ENCODE peak calls at places on chromosomes 3 and 15, in ten cellular contexts. F is A549; C is CD8-positive, alpha-beta T cell; A is Caco-2; P is tibial artery; S is Peyer's patch; I is IMR-90; V is psoas muscle; D is breast epithelium; Q is SK-N-SH. U is an unnamed sample. For H3K4me1, the result is how much of the 10 kb centered on the place peaks cover.

GRCh38 chr3:196604548-196604947 is 34.9 kb upstream of the NRROS start:
- DNase-seq in A (no peak), F (no peak), V (no peak), Q (no peak), I (no peak), D (no peak), P (no peak), S (peak), C (peak), U (no peak)

GRCh38 chr3:44584646-44585501 is at the start of gene ZNF660:
- DNase-seq in S (peak), C (peak), A (no peak), D (no peak), P (peak), V (peak), Q (peak), F (no peak), I (peak), U (peak)

GRCh38 chr3:35184775-35185174 is 454.6 kb upstream of the ARPP21 start:
- DNase-seq in S (no peak), C (no peak), F (peak), I (no peak), P (no peak), D (no peak), A (no peak), V (no peak), Q (no peak), U (no peak)

GRCh38 chr3:10344944-10345575 is 24.1 kb upstream of the SEC13 start:
- DNase-seq in F (no peak), V (peak), P (no peak), D (no peak), I (no peak), C (no peak), S (no peak), A (no peak), Q (no peak), U (no peak)

GRCh38 chr15:79065744-79066376 is 24.7 kb downstream of the RASGRF1 start:
- DNase-seq in Q (no peak), V (no peak), S (no peak), C (no peak), I (no peak), F (no peak), D (no peak), A (no peak), P (no peak), U (no peak)

GRCh38 chr3:8280161-8280560 is 221.5 kb upstream of the LMCD1 start:
- DNase-seq in Q (no peak), S (no peak), C (no peak), F (no peak), P (no peak), I (no peak), D (no peak), V (no peak), A (no peak), U (no peak)

GRCh38 chr3:29758108-29759020 is 477.5 kb downstream of the RBMS3 start:
- DNase-seq in P (no peak), D (no peak), F (no peak), V (no peak), A (no peak), S (no peak), I (peak), Q (no peak), C (no peak), U (no peak)

GRCh38 chr15:77630956-77631789 is 1.5 kb downstream of the LINGO1 start:
- DNase-seq in I (no peak), C (no peak), D (no peak), P (no peak), Q (peak), V (no peak), F (peak), A (no peak), S (no peak), U (no peak)

GRCh38 chr3:5304789-5305680 is 117.5 kb downstream of the EDEM1 start:
- DNase-seq in I (peak), Q (peak), C (no peak), F (peak), P (no peak), A (peak), S (peak), D (no peak), V (no peak), U (no peak)

GRCh38 chr15:69595009-69595825 is 142.6 kb downstream of the RPLP1 start:
- DNase-seq in V (peak), D (no peak), F (peak), S (peak), C (no peak), P (peak), Q (no peak), A (peak), I (no peak), U (peak)

GRCh38 chr15:24054547-24055245 is 367.6 kb upstream of the NDN start:
- DNase-seq in S (no peak), P (no peak), V (no peak), C (no peak), I (no peak), D (no peak), A (no peak), Q (no peak), F (no peak), U (no peak)

GRCh38 chr3:146581877-146582508 is 23.2 kb downstream of the PLSCR5 start:
- DNase-seq in I (peak), S (no peak), V (no peak), P (no peak), A (peak), Q (no peak), D (no peak), F (peak), C (no peak), U (no peak)

GRCh38 chr3:196603683-196604082 is 35.2 kb downstream of the FBXO45 start:
- DNase-seq in V (no peak), P (no peak), C (no peak), S (no peak), D (no peak), Q (no peak), A (no peak), F (no peak), I (no peak), U (no peak)

GRCh38 chr3:19348929-19349564 is 200.7 kb downstream of the KCNH8 start:
- DNase-seq in I (peak), P (no peak), A (no peak), C (no peak), D (no peak), Q (peak), F (peak), S (peak), V (no peak), U (no peak)

GRCh38 chr3:19347701-19348100 is 199.4 kb downstream of the KCNH8 start:
- DNase-seq in Q (no peak), A (no peak), F (no peak), P (no peak), V (no peak), S (peak), I (no peak), C (no peak), D (no peak), U (no peak)

GRCh38 chr3:19346734-19347133 is 198.4 kb downstream of the KCNH8 start:
- DNase-seq in A (no peak), S (no peak), V (no peak), I (no peak), F (no peak), Q (no peak), D (no peak), C (no peak), P (no peak), U (no peak)

DNA sequence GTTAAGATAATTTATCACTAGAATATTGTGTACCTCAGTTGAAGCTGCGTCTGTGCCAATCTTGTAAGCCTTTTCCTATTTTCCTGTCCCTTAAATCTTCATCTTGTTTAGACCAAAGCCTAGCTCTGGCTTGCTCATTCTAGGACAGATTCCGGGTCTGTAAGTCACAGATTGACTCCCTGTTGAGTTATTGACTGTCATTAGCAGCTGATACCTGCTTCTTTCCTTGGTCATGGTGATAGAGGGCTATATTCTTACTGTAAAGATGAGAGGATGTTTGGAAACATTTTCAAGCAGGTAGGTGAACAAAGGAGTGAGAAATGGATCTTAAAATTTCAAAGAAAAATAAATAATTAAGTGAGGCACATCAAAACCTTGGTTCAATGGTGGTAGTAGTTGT is 200.2 kb downstream of the KCNH8 start:
- DNase-seq in P (no peak), A (no peak), F (no peak), S (no peak), V (no peak), I (no peak), D (no peak), Q (no peak), C (no peak), U (no peak)
- H3K4me1 ChIP-seq in P (under half), A (under half), F (under half), S (under half), V (under half), I (under half), D (under half), Q (under half), C (under half), U (under half)

GRCh38 chr3:14540209-14540575 is at the start of gene GRIP2:
- DNase-seq in V (peak), D (no peak), I (no peak), A (no peak), Q (peak), F (no peak), P (no peak), C (no peak), S (no peak), U (no peak)
- H3K4me1 ChIP-seq in V (half or more), D (under half), I (under half), A (under half), Q (under half), F (under half), P (under half), C (under half), S (under half), U (under half)

GRCh38 chr3:129595544-129596193 is 10.8 kb downstream of the PLXND1 start:
- DNase-seq in A (no peak), C (no peak), S (no peak), Q (peak), V (no peak), F (no peak), P (no peak), D (no peak), I (no peak), U (no peak)
- H3K4me1 ChIP-seq in A (under half), C (under half), S (under half), Q (under half), V (half or more), F (half or more), P (half or more), D (under half), I (half or more), U (half or more)

DNA sequence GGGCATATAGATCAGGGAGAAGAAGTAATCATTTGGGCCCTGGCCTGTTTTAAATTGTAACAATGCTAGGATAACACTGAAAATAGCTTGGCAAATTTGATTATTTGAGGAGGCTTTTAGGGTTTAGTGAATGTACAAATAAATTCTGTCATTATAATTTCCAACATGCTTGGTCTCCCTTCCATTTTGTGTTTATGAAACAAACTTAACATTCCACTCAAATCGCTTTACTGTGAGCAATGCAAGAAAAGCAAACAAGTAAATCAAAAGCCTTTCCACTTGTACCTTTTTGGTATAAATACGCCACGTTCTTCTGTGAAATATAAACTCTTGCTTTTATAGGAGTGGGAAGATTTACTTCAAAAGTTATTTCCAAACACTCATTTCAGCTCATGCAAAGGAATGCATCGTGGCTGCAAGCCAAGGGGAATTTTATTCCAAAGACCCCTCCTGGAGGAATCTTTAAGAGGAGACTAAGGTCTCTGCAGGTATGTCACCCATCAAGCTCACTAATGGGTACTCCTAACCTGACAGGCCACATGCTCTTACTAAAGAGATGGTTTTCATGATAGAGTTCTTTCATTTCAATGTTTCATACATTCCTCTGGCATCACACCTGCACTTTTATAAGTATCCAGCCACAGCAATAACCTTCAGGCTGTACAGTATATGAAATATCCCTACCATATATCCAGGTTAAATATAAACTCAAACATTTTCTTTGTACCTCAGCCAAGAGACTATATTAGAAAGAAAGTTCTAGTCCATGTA is 115.2 kb downstream of the P3H2 start:
- DNase-seq in I (no peak), S (no peak), D (no peak), P (no peak), V (no peak), F (no peak), Q (no peak), C (no peak), A (no peak), U (peak)
- H3K4me1 ChIP-seq in I (under half), S (under half), D (under half), P (under half), V (under half), F (half or more), Q (under half), C (under half), A (under half), U (under half)

GRCh38 chr15:64894395-64895056 is 17.2 kb upstream of the ANKDD1A start:
- DNase-seq in A (no peak), D (no peak), C (peak), I (no peak), P (no peak), V (peak), Q (no peak), F (no peak), S (peak), U (no peak)

GRCh38 chr15:64893481-64894394 is 18.0 kb upstream of the ANKDD1A start:
- DNase-seq in V (peak), A (peak), I (peak), S (peak), Q (no peak), C (peak), P (peak), F (peak), D (peak), U (peak)

GRCh38 chr15:64896371-64897069 is 15.2 kb upstream of the ANKDD1A start:
- DNase-seq in D (no peak), P (no peak), Q (no peak), V (no peak), C (no peak), I (no peak), F (no peak), S (no peak), A (no peak), U (no peak)

GRCh38 chr15:64897345-64897985 is 14.2 kb upstream of the ANKDD1A start:
- DNase-seq in F (no peak), D (no peak), V (peak), C (no peak), A (no peak), P (peak), I (peak), S (peak), Q (no peak), U (peak)

GRCh38 chr15:64895285-64896065 is 16.2 kb upstream of the ANKDD1A start:
- DNase-seq in A (no peak), F (no peak), P (no peak), I (peak), V (no peak), S (peak), D (no peak), Q (no peak), C (peak), U (no peak)
- H3K4me1 ChIP-seq in A (under half), F (under half), P (under half), I (under half), V (under half), S (under half), D (under half), Q (under half), C (half or more), U (under half)